ENCODE peak calls at places on chromosomes 11 and 22, in eight cellular contexts. I, Y, Z, C, S, D, A and K are unnamed samples.

GRCh38 chr11:98616256-98616655 is 404.5 kb upstream of the CNTN5 start:
- DNase-seq in I (no peak), Y (no peak), Z (no peak), C (no peak), S (no peak), D (no peak), A (no peak), K (no peak)

GRCh38 chr22:37807410-37808293 is at the start of gene GCAT:
- DNase-seq in I (peak), Y (peak), Z (peak), C (peak), S (peak), D (peak), A (peak), K (peak)

GRCh38 chr11:22512457-22512856 is 113.2 kb downstream of the FANCF start:
- DNase-seq in I (no peak), Y (no peak), Z (no peak), C (no peak), S (no peak), D (no peak), A (no peak), K (no peak)

GRCh38 chr11:70566768-70567530 is 168.6 kb downstream of the CTTN start:
- DNase-seq in I (no peak), Y (no peak), Z (no peak), C (no peak), S (no peak), D (no peak), A (no peak), K (no peak)

GRCh38 chr11:114061053-114062049 is 1.8 kb downstream of the ZBTB16 start:
- DNase-seq in I (peak), Y (no peak), Z (no peak), C (peak), S (no peak), D (no peak), A (peak), K (peak)

GRCh38 chr11:111441443-111441842 is 62.4 kb upstream of the POU2AF1 start:
- DNase-seq in I (no peak), Y (no peak), Z (no peak), C (no peak), S (no peak), D (no peak), A (no peak), K (no peak)

GRCh38 chr11:93051181-93051580 is 81.7 kb downstream of the MTNR1B start:
- DNase-seq in I (no peak), Y (no peak), Z (no peak), C (no peak), S (no peak), D (no peak), A (no peak), K (no peak)

GRCh38 chr11:134449713-134450112 is 37.7 kb upstream of the B3GAT1 start:
- DNase-seq in I (no peak), Y (peak), Z (no peak), C (no peak), S (no peak), D (no peak), A (no peak), K (no peak)

GRCh38 chr22:47318041-47318737 is 555.7 kb downstream of the TBC1D22A start:
- DNase-seq in I (no peak), Y (no peak), Z (no peak), C (no peak), S (no peak), D (no peak), A (no peak), K (no peak)

GRCh38 chr11:103659138-103659734 is 377.2 kb upstream of the DDI1 start:
- DNase-seq in I (no peak), Y (no peak), Z (no peak), C (no peak), S (no peak), D (no peak), A (no peak), K (peak)

GRCh38 chr22:23772315-23773246 is at the start of gene MMP11:
- DNase-seq in I (no peak), Y (peak), Z (no peak), C (peak), S (peak), D (peak), A (peak), K (peak)

GRCh38 chr22:29917052-29917902 is 34.3 kb downstream of the MTMR3 start:
- DNase-seq in I (peak), Y (no peak), Z (no peak), C (no peak), S (no peak), D (no peak), A (peak), K (no peak)

GRCh38 chr11:113505046-113505445 is 29.8 kb upstream of the DRD2 start:
- DNase-seq in I (no peak), Y (no peak), Z (no peak), C (no peak), S (no peak), D (no peak), A (no peak), K (no peak)

GRCh38 chr11:74686792-74687191 is 44.4 kb downstream of the CHRDL2 start:
- DNase-seq in I (no peak), Y (no peak), Z (no peak), C (no peak), S (no peak), D (no peak), A (no peak), K (no peak)

GRCh38 chr22:42269407-42270177 is 861 bp downstream of the TCF20 start:
- DNase-seq in I (no peak), Y (peak), Z (peak), C (peak), S (peak), D (peak), A (peak), K (peak)

GRCh38 chr11:96026310-96026709 is 102.4 kb upstream of the MTMR2 start:
- DNase-seq in I (no peak), Y (no peak), Z (no peak), C (no peak), S (no peak), D (no peak), A (no peak), K (no peak)

GRCh38 chr11:86160546-86161149 is 83.9 kb upstream of the EED start:
- DNase-seq in I (no peak), Y (no peak), Z (no peak), C (peak), S (no peak), D (no peak), A (no peak), K (peak)

GRCh38 chr11:128790200-128790599 is 76.9 kb downstream of the KCNJ1 start:
- DNase-seq in I (no peak), Y (no peak), Z (no peak), C (no peak), S (no peak), D (no peak), A (peak), K (no peak)

GRCh38 chr11:110951609-110952008 is 239.4 kb upstream of the ARHGAP20 start:
- DNase-seq in I (no peak), Y (no peak), Z (no peak), C (no peak), S (no peak), D (no peak), A (no peak), K (no peak)

GRCh38 chr11:45751430-45751829 is 53.5 kb upstream of the SLC35C1 start:
- DNase-seq in I (no peak), Y (no peak), Z (no peak), C (no peak), S (no peak), D (no peak), A (no peak), K (no peak)

GRCh38 chr22:30871391-30872281 is 96.9 kb downstream of the MORC2 start:
- DNase-seq in I (no peak), Y (no peak), Z (no peak), C (no peak), S (no peak), D (no peak), A (no peak), K (no peak)

GRCh38 chr11:124499711-124500110 is 43.7 kb downstream of the OR8B12 start:
- DNase-seq in I (no peak), Y (no peak), Z (no peak), C (no peak), S (no peak), D (no peak), A (no peak), K (no peak)

DNA sequence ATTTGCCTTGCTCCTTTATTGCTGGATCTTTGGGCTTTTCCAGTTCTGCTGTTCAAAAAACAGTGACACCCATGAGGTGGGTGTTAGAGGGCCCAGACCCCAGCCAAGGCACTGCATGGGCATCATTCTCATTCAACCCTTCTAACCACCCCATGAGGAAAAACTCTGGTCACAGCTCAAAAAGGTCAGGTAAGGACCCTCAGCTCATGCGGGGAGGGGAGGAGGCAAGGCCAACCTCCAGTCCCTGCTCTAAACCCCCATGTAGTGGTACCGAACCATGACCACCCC is 7.4 kb downstream of the GNB1L start:
- DNase-seq in I (no peak), Y (no peak), Z (no peak), C (no peak), S (peak), D (no peak), A (no peak), K (no peak)
- H3K27ac ChIP-seq in I (no peak), Y (no peak), Z (no peak), C (no peak), S (no peak), D (no peak), A (no peak), K (peak)

GRCh38 chr11:81394324-81394723 is 1339.3 kb downstream of the FAM181B start:
- DNase-seq in I (no peak), Y (no peak), Z (no peak), C (no peak), S (no peak), D (no peak), A (no peak), K (no peak)
- H3K27ac ChIP-seq in I (no peak), Y (no peak), Z (no peak), C (no peak), S (no peak), D (no peak), A (no peak), K (no peak)

DNA sequence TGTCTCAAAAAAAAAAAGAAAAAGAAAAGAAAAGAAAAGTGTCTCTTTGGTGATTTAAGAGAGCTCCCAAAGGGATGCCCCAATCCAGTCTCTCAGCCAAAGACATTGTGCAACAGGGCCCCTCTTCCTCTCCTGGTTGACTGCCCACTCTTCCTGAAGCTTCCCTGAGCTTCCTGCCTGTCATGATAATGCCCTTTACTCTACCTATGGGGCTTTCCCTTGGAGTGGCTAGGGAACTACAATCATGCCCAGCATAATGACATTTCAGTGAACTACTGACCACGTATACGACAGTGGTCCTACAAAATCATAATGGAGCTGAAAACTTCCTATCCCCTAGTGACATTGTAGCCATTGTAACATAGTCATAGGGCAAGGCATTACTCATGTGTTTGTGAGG is 118.0 kb downstream of the RASSF10 start:
- DNase-seq in I (no peak), Y (no peak), Z (no peak), C (no peak), S (no peak), D (no peak), A (no peak), K (no peak)
- H3K27ac ChIP-seq in I (no peak), Y (no peak), Z (no peak), C (no peak), S (no peak), D (no peak), A (no peak), K (no peak)

DNA sequence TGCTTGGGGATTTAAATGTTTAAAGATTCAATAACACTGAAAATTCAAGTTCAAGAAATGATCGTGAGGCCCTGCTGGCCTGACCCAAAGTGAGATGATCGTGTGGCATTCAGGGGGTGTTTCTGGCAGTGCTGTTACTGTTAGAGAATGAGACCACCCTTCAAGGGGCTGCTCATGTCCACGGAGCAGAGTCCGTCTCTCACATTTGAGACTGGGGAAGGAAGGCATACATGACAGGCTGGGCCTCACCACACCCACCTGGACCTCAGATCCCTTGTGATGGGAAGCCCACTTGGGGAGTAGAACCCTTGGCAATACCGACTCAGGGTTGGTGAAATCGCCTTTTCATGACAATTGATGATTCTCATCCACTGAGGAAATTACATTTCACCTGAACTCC is 16.1 kb upstream of the NRIP3 start:
- DNase-seq in I (no peak), Y (no peak), Z (no peak), C (no peak), S (no peak), D (no peak), A (no peak), K (no peak)
- H3K27ac ChIP-seq in I (no peak), Y (no peak), Z (no peak), C (no peak), S (no peak), D (no peak), A (no peak), K (no peak)

DNA sequence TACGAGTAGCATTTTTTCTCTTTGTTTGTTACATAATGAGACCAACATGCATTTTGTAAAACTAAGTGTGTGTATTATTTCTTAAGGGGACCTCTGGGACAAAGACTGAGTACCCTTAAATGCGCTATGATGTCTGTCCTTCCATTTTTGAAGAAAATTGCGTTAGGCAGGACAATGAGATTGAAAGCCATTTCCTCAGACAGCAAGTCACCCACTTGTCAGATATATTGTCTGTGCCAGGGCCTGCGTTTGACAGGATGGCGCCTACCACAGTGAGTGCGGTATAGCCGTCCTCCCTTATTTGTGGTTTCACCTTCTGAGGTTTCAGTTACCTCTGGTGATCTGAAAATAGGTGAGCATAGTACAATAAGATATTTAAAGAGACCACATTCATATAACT is 2.2 kb downstream of the AP2A2 start:
- DNase-seq in I (no peak), Y (peak), Z (peak), C (peak), S (no peak), D (no peak), A (no peak), K (no peak)
- H3K27ac ChIP-seq in I (no peak), Y (peak), Z (peak), C (peak), S (no peak), D (no peak), A (no peak), K (no peak)

GRCh38 chr22:44702479-44703219 is 645 bp downstream of the PRR5 start:
- DNase-seq in I (no peak), Y (peak), Z (no peak), C (peak), S (peak), D (no peak), A (peak), K (no peak)

GRCh38 chr22:44701187-44701586 is 817 bp upstream of the PRR5 start:
- DNase-seq in I (no peak), Y (no peak), Z (no peak), C (no peak), S (no peak), D (no peak), A (no peak), K (no peak)

GRCh38 chr22:44703269-44703870 is 1.4 kb downstream of the PRR5 start:
- DNase-seq in I (no peak), Y (no peak), Z (no peak), C (peak), S (no peak), D (no peak), A (no peak), K (no peak)

GRCh38 chr22:44700456-44700855 is 1.5 kb upstream of the PRR5 start:
- DNase-seq in I (no peak), Y (no peak), Z (no peak), C (no peak), S (no peak), D (no peak), A (no peak), K (no peak)

GRCh38 chr22:44701824-44702478 is at the start of gene PRR5:
- DNase-seq in I (no peak), Y (peak), Z (peak), C (peak), S (peak), D (peak), A (peak), K (peak)
- H3K27ac ChIP-seq in I (no peak), Y (peak), Z (peak), C (peak), S (peak), D (no peak), A (peak), K (no peak)